ENCODE peak calls at places on chromosome 5, in four cellular contexts. E, J, K and V are unnamed samples.

GRCh38 chr5:77679791-77680190 is 41.3 kb upstream of the OTP start:
- DNase-seq in K (peak; percentile 4), J (no peak), E (no peak), V (no peak)

GRCh38 chr5:169534311-169534880 is 49.2 kb upstream of the SPDL1 start:
- DNase-seq in K (no peak), E (no peak), J (no peak), V (no peak)

GRCh38 chr5:90888511-90889324 is 330.1 kb downstream of the ADGRV1 start:
- DNase-seq in K (peak; percentile 64), E (no peak), J (no peak), V (no peak)

GRCh38 chr5:151150484-151151262 is 6.9 kb downstream of the ANXA6 start:
- DNase-seq in J (no peak), E (no peak), K (no peak), V (no peak)

GRCh38 chr5:39367711-39368110 is 3.4 kb upstream of the C9 start:
- DNase-seq in K (no peak), J (no peak), E (no peak), V (no peak)

GRCh38 chr5:167294861-167295685 is 996.4 kb upstream of the WWC1 start:
- DNase-seq in J (peak; percentile 3), E (no peak), K (no peak), V (peak; percentile 58)

GRCh38 chr5:74767579-74767913 is 497 bp downstream of the NSA2 start:
- DNase-seq in J (peak; percentile 28), K (peak; percentile 16), E (peak; percentile 48), V (no peak)

GRCh38 chr5:120096413-120096812 is 367.7 kb upstream of the PRR16 start:
- DNase-seq in K (no peak), J (no peak), E (no peak), V (no peak)

GRCh38 chr5:6829150-6829784 is 116.0 kb downstream of the TENT4A start:
- DNase-seq in K (no peak), E (no peak), J (no peak), V (no peak)

GRCh38 chr5:143986567-143987242 is 174.7 kb downstream of the HMHB1 start:
- DNase-seq in K (no peak), E (no peak), J (no peak), V (no peak)

GRCh38 chr5:139676951-139677367 is 28.8 kb downstream of the CXXC5 start:
- DNase-seq in K (no peak), J (no peak), E (no peak), V (no peak)

DNA sequence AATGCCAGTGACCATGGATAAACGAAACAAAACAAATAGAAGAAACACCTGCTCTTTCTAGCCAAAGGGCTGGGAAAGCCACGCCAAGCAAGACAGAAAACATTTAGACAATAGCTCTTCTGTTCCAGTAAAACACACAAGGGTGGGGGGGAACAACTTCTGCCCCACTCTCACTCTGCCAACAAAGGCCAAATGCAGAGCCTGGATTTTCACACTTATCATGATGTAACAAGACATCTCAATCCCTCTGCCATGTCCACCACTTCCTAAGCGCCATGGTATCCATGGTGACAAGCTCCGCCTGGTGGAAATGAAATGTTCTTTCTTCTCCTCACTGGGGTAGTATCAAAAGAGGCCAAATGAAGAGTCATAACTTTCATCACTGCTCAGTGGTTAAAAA is 60.6 kb downstream of the DRD1 start:
- DNase-seq in J (no peak), K (no peak), E (no peak), V (no peak)
- TF ChIP-seq CTCF in J (no peak), K (no peak), E (no peak), V (no peak)

DNA sequence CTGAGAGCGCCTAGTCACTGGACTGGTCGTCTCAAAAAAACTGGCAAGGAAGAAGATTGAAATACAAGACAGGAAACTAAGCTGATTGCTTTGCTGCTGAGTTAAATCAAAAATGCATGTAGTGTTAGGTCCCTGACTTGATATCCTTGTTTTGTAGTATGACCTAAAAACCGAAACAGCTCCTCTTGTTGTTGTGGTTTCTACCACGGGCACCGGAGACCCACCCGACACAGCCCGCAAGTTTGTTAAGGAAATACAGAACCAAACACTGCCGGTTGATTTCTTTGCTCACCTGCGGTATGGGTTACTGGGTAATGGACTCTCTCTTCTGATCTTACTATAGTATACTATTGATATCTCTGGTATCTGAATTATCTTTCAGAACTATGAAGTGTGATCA is 4.3 kb downstream of the MTRR start:
- DNase-seq in E (no peak), K (no peak), J (no peak), V (no peak)
- TF ChIP-seq TCF7L2 in E (no peak), K (no peak), J (no peak), V (no peak)

GRCh38 chr5:73204733-73205132 is 31.7 kb downstream of the TMEM174 start:
- DNase-seq in E (no peak), J (no peak), K (no peak), V (no peak)
- H3K27me3 ChIP-seq in E (peaks cover 9% of the 10 kb centered on the region), J (no peaks in the 10 kb centered on the region), K (peaks cover 9% of the 10 kb centered on the region), V (no peaks in the 10 kb centered on the region)

GRCh38 chr5:72608297-72608696 is 101.1 kb upstream of the ZNF366 start:
- DNase-seq in K (no peak), E (no peak), J (no peak), V (no peak)

GRCh38 chr5:72612810-72613209 is 105.6 kb upstream of the ZNF366 start:
- DNase-seq in E (no peak), J (no peak), K (no peak), V (no peak)

GRCh38 chr5:72613515-72613914 is 106.3 kb upstream of the ZNF366 start:
- DNase-seq in J (no peak), K (no peak), E (no peak), V (no peak)

GRCh38 chr5:72608922-72609321 is 101.7 kb upstream of the ZNF366 start:
- DNase-seq in E (no peak), J (no peak), K (no peak), V (no peak)

DNA sequence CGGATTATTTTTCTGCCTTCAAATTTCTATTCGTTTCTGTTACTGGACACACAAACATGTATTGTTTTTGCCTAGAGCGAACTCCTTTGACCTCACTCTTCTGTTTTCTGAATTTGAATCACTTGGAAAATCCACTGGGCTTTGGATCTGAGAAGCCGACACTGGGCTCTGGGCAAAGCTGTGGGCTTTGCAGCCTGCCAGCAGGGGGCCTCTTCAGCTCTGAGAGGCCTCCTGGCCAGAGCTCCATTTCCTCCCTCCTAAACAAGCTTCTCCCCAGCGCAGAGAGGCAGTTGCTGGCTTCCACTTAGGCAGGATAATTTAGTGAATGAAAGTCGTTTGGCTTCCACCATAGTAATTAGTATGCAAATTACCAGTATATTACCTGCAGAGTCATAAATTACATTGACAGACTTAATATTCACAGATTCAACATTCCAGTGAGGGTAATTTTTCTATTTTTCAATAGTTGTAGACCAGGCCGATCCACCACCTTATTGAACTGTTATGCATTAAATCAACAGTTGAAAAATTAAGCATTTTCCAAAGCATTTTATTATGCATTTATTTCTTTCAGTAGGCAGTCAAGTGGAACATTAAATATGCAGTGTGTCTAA is 104.0 kb upstream of the ZNF366 start:
- DNase-seq in K (peak; percentile 43), E (peak; percentile 83), J (peak; percentile 48), V (peak; percentile 41)
- TF ChIP-seq CTCF in K (peak; percentile 81), E (peak; percentile 89), J (peak; percentile 69), V (peak; percentile 95)

GRCh38 chr5:3598725-3599282 is 3.2 kb downstream of the IRX1 start:
- DNase-seq in J (no peak), E (no peak), K (no peak), V (no peak)
- TF ChIP-seq TCF7L2 in J (no peak), E (no peak), K (no peak), V (no peak)

DNA sequence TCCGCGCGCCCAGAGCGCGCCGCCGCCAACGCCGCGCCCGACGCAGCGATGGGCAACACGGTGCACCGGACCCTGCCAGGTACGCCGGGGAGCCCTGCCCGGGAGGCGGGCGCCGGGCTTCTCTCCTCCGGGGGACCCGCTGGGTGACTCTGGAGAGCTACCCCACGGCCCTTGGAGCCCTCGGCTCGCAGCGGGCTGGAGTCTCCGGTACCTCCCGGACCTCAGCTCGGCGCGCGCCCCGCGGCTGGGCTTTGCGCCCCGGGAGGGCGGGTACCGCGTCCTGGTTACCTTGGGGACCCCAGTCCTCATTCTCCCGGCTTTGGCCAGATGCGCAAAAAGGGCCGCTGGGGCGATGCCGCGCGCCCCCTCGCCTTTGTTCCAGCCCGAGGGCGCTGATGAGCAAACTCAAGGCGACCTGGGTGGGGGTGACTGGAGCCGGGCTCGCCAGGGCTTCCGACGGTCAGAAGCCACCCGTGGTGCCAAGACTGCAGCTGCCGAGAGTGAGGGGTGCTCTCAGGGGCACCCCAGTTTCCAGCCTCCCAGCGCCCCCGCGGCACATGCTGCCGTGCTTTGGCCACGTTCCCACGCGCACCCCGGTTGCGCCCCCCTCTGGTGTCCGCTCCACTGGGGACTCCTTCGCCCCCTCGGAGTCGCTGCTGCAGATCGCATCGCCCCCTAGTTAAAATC is 439 bp downstream of the NEURL1B start:
- DNase-seq in E (no peak), K (no peak), J (no peak), V (no peak)
- H3K27me3 ChIP-seq in E (peaks cover 51% of the 10 kb centered on the region), K (peaks cover 37% of the 10 kb centered on the region), J (no peaks in the 10 kb centered on the region), V (peaks cover 4% of the 10 kb centered on the region)

GRCh38 chr5:145101246-145101645 is 733.9 kb downstream of the PRELID2 start:
- DNase-seq in J (peak; percentile 2), K (peak; percentile 2), E (no peak), V (no peak)
- TF ChIP-seq CTCF in J (peak; percentile 23), K (peak; percentile 48), E (no peak), V (peak; percentile 37)

GRCh38 chr5:79990598-79991507 is at the start of gene MTX3:
- DNase-seq in J (peak; percentile 61), K (peak; percentile 84), E (peak; percentile 5), V (peak; percentile 41)
- TF ChIP-seq TCF7L2 in J (peak; percentile 88), K (no peak), E (no peak), V (peak; percentile 88)

GRCh38 chr5:73631500-73631899 is 5.5 kb downstream of the ARHGEF28 start:
- DNase-seq in K (no peak), J (no peak), E (no peak), V (no peak)
- H3K27me3 ChIP-seq in K (no peaks in the 10 kb centered on the region), J (no peaks in the 10 kb centered on the region), E (peaks cover 3% of the 10 kb centered on the region), V (no peaks in the 10 kb centered on the region)